ENCODE peak calls at places on chromosomes 12 and 14, in four cellular contexts. M is heart left ventricle, N is Peyer's patch, V is breast epithelium. D is an unnamed sample.

GRCh38 chr12:52600941-52601481 is at the start of gene KRT72:
- DNase-seq in M (no peak), V (no peak), N (no peak), D (no peak)

GRCh38 chr12:95574030-95574429 is 22.8 kb upstream of the USP44 start:
- DNase-seq in M (no peak), V (no peak), N (no peak), D (no peak)

GRCh38 chr12:56029666-56030293 is 8.9 kb downstream of the IKZF4 start:
- DNase-seq in N (no peak), M (peak; percentile 36), V (no peak), D (peak; percentile 27)

GRCh38 chr12:25377475-25378179 is 126.9 kb upstream of the KRAS start:
- DNase-seq in N (no peak), V (no peak), M (no peak), D (no peak)

GRCh38 chr12:52871291-52871961 is 22.6 kb upstream of the KRT78 start:
- DNase-seq in M (no peak), N (peak; percentile 65), V (peak; percentile 59), D (no peak)

GRCh38 chr12:130481392-130481879 is 143.7 kb downstream of the PIWIL1 start:
- DNase-seq in M (no peak), V (no peak), N (no peak), D (no peak)

GRCh38 chr12:53205747-53206146 is 1.3 kb downstream of the ITGB7 start:
- DNase-seq in M (no peak), N (peak; percentile 53), V (no peak), D (no peak)

GRCh38 chr14:92670177-92670576 is 78.2 kb downstream of the LGMN start:
- DNase-seq in M (no peak), N (no peak), V (no peak), D (no peak)

GRCh38 chr12:78096909-78097597 is 266.4 kb downstream of the NAV3 start:
- DNase-seq in M (no peak), N (no peak), V (no peak), D (no peak)

GRCh38 chr14:76884853-76885276 is 58.7 kb downstream of the LRRC74A start:
- DNase-seq in M (peak; percentile 69), N (no peak), V (no peak), D (no peak)

GRCh38 chr12:52214421-52214802 is 18.6 kb upstream of the KRT7 start:
- DNase-seq in N (peak; percentile 50), V (no peak), M (no peak), D (no peak)

GRCh38 chr14:23481362-23481970 is 12.0 kb downstream of the NGDN start:
- DNase-seq in V (no peak), M (no peak), N (no peak), D (no peak)

GRCh38 chr12:100544165-100544564 is 29.3 kb upstream of the GAS2L3 start:
- DNase-seq in V (no peak), N (no peak), M (no peak), D (no peak)

GRCh38 chr14:70641548-70642312 is at the start of gene TTC9:
- DNase-seq in N (peak; percentile 53), V (no peak), M (peak; percentile 15), D (no peak)

GRCh38 chr12:90111646-90112565 is 403.3 kb upstream of the ATP2B1 start:
- DNase-seq in M (no peak), N (no peak), V (no peak), D (no peak)

GRCh38 chr12:20154060-20154459 is 214.3 kb upstream of the PDE3A start:
- DNase-seq in V (no peak), M (no peak), N (no peak), D (no peak)

GRCh38 chr14:76867536-76868452 is 41.6 kb downstream of the LRRC74A start:
- DNase-seq in V (no peak), N (no peak), M (peak; percentile 57), D (no peak)

GRCh38 chr12:16763901-16764300 is 157.9 kb upstream of the LMO3 start:
- DNase-seq in M (no peak), N (no peak), V (no peak), D (no peak)

GRCh38 chr14:29616922-29617321 is 310.7 kb downstream of the PRKD1 start:
- DNase-seq in M (no peak), N (no peak), V (no peak), D (no peak)

GRCh38 chr14:68403191-68403781 is 389.6 kb downstream of the ZFP36L1 start:
- DNase-seq in V (no peak), M (no peak), N (no peak), D (no peak)

GRCh38 chr14:101934751-101935150 is 29.6 kb upstream of the DYNC1H1 start:
- DNase-seq in M (no peak), N (no peak), V (no peak), D (no peak)

GRCh38 chr12:14454098-14454907 is 88.8 kb downstream of the ATF7IP start:
- DNase-seq in M (no peak), N (no peak), V (no peak), D (no peak)

GRCh38 chr12:51234533-51234932 is 4.1 kb upstream of the DAZAP2 start:
- DNase-seq in N (no peak), V (no peak), M (no peak), D (no peak)

GRCh38 chr14:79730911-79731310 is 480.4 kb downstream of the DIO2 start:
- DNase-seq in V (no peak), M (no peak), N (no peak), D (no peak)

GRCh38 chr12:123263196-123263817 is 8.3 kb downstream of the CDK2AP1 start:
- DNase-seq in V (no peak), N (no peak), M (no peak), D (no peak)

GRCh38 chr12:85580562-85581168 is 255.5 kb downstream of the RASSF9 start:
- DNase-seq in V (no peak), N (no peak), M (peak; percentile 13), D (no peak)

GRCh38 chr14:30195946-30196345 is 268.3 kb upstream of the PRKD1 start:
- DNase-seq in V (no peak), N (no peak), M (no peak), D (no peak)

GRCh38 chr12:1830981-1831930 is 10.9 kb downstream of the LRTM2 start:
- DNase-seq in V (peak; percentile 80), N (no peak), M (peak; percentile 58), D (peak; percentile 90)

GRCh38 chr14:22433059-22433458 is 156.0 kb downstream of the DAD1 start:
- DNase-seq in V (no peak), M (no peak), N (no peak), D (no peak)

GRCh38 chr14:82854131-82854530 is 1320.5 kb upstream of the SEL1L start:
- DNase-seq in V (no peak), N (no peak), M (no peak), D (no peak)

GRCh38 chr12:3803865-3804472 is 51.1 kb upstream of the CRACR2A start:
- DNase-seq in N (peak; percentile 71), V (peak; percentile 57), M (peak; percentile 67), D (peak; percentile 87)

GRCh38 chr12:109462868-109463692 is 14.0 kb downstream of the KCTD10 start:
- DNase-seq in V (peak; percentile 94), N (no peak), M (peak; percentile 85), D (peak; percentile 86)

GRCh38 chr14:23181453-23181852 is 2.0 kb downstream of the SLC7A8 start:
- DNase-seq in N (no peak), M (no peak), V (no peak), D (peak; percentile 48)

GRCh38 chr14:83991666-83992065 is 1538.3 kb upstream of the FLRT2 start:
- DNase-seq in M (no peak), V (no peak), N (no peak), D (no peak)

GRCh38 chr14:20624495-20625070 is 16.9 kb downstream of the OR6S1 start:
- DNase-seq in N (peak; percentile 74), M (peak; percentile 25), V (no peak), D (peak; percentile 20)

GRCh38 chr12:57838594-57839302 is 7.8 kb downstream of the CTDSP2 start:
- DNase-seq in N (no peak), V (no peak), M (no peak), D (no peak)

GRCh38 chr12:93089805-93090569 is 160.9 kb upstream of the EEA1 start:
- DNase-seq in N (no peak), M (no peak), V (no peak), D (no peak)

DNA sequence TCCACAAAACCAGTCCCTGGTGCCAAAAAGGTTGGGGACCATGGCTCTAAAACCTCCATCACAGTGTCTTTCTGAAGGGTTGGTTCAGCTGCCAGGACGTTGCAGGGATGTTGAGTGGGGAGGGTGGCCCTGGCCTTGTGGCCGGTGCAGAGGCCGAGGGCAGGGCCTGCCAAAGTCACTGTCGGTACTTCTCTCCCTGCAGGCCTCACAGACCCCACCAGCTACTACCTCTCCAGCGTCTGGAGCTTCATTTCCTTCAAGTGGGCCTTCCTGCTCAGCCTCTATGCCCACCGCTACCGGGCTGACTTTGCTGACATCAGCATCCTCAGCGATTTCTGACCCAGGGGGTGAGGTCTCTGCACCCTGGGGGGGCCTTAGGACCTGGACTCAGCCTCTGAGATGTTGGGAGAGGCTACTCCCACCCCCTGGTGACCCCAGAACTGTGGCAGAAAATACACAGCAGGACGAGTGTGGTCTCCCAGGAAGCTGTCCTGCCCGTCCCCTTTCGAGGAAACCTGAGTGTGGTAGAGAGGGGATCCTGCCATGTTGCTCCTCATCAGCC is 7.0 kb downstream of the SLC48A1 start:
- DNase-seq in V (no peak), M (no peak), N (no peak), D (no peak)
- H3K4me1 ChIP-seq in V (peaks cover 45% of the 10 kb centered on the region), M (peaks cover 41% of the 10 kb centered on the region), N (no peaks in the 10 kb centered on the region), D (peaks cover 12% of the 10 kb centered on the region)

GRCh38 chr14:65228436-65228835 is 126.1 kb upstream of the MAX start:
- DNase-seq in V (no peak), M (no peak), N (no peak), D (no peak)
- TF ChIP-seq POLR2A in V (no peak), M (no peak), N (no peak), D (no peak)

GRCh38 chr12:79949098-79949497 is 14.2 kb upstream of the PPP1R12A start:
- DNase-seq in N (no peak), V (no peak), M (no peak), D (no peak)
- H3K4me1 ChIP-seq in N (no peaks in the 10 kb centered on the region), V (no peaks in the 10 kb centered on the region), M (no peaks in the 10 kb centered on the region), D (no peaks in the 10 kb centered on the region)

GRCh38 chr12:79409562-79409961 is 281.2 kb downstream of the PAWR start:
- DNase-seq in V (peak; percentile 60), N (no peak), M (no peak), D (no peak)
- TF ChIP-seq POLR2A in V (no peak), N (no peak), M (no peak), D (no peak)